ENCODE peak calls at places on chromosomes 3 and 15, in nine cellular contexts. L is breast epithelium, S is AG04450, H is left lung, K is neuronal stem cell, Q is HL-60, U is heart left ventricle, V is stomach, T is SJSA1. B is an unnamed sample.
A peak's percentile ranks its signal among the peaks of the same experiment; 100 is the strongest.

GRCh38 chr15:75809986-75810750 is 33.1 kb upstream of the UBE2Q2 start:
- DNase-seq in L (no peak), S (no peak), H (no peak), K (no peak), Q (no peak), U (no peak), V (peak; percentile 34), T (no peak), B (no peak)

GRCh38 chr3:30349507-30349906 is 256.9 kb upstream of the TGFBR2 start:
- DNase-seq in L (no peak), S (no peak), H (no peak), K (no peak), Q (no peak), U (no peak), V (no peak), T (no peak), B (no peak)

GRCh38 chr15:64134322-64134829 is 17.2 kb upstream of the SNX22 start:
- DNase-seq in L (peak; percentile 71), S (no peak), H (peak; percentile 84), K (no peak), Q (no peak), U (peak; percentile 77), V (peak; percentile 66), T (no peak), B (peak; percentile 15)

GRCh38 chr3:126450219-126450618 is 25.5 kb downstream of the ZXDC start:
- DNase-seq in L (no peak), S (no peak), H (no peak), K (no peak), Q (no peak), U (no peak), V (no peak), T (no peak), B (no peak)

GRCh38 chr3:122298239-122298638 is 26.8 kb upstream of the CSTA start:
- DNase-seq in L (no peak), S (no peak), H (no peak), K (no peak), Q (no peak), U (no peak), V (no peak), T (no peak), B (no peak)

GRCh38 chr3:148329481-148330220 is 368.1 kb upstream of the AGTR1 start:
- DNase-seq in L (no peak), S (no peak), H (no peak), K (no peak), Q (no peak), U (no peak), V (no peak), T (no peak), B (peak; percentile 41)

GRCh38 chr3:169390741-169391300 is 272.7 kb downstream of the MECOM start:
- DNase-seq in L (no peak), S (no peak), H (no peak), K (no peak), Q (no peak), U (no peak), V (no peak), T (no peak), B (no peak)

GRCh38 chr3:44355634-44356033 is 17.1 kb downstream of the TCAIM start:
- DNase-seq in L (no peak), S (peak; percentile 66), H (no peak), K (no peak), Q (peak; percentile 20), U (no peak), V (no peak), T (no peak), B (peak; percentile 73)

GRCh38 chr3:29415824-29416223 is 135.0 kb downstream of the RBMS3 start:
- DNase-seq in L (no peak), S (no peak), H (no peak), K (no peak), Q (no peak), U (no peak), V (no peak), T (no peak), B (no peak)

GRCh38 chr3:95460274-95460673 is 1354.1 kb upstream of the EPHA6 start:
- DNase-seq in L (no peak), S (no peak), H (no peak), K (no peak), Q (no peak), U (no peak), V (no peak), T (no peak), B (no peak)

GRCh38 chr15:99574502-99574901 is 8.7 kb downstream of the MEF2A start:
- DNase-seq in L (no peak), S (no peak), H (no peak), K (no peak), Q (no peak), U (no peak), V (no peak), T (no peak), B (no peak)

GRCh38 chr15:89402406-89402805 is 67.8 kb upstream of the POLG start:
- DNase-seq in L (no peak), S (no peak), H (no peak), K (no peak), Q (no peak), U (no peak), V (no peak), T (no peak), B (no peak)

GRCh38 chr15:89399390-89400120 is 64.9 kb upstream of the POLG start:
- DNase-seq in L (no peak), S (no peak), H (no peak), K (no peak), Q (no peak), U (no peak), V (no peak), T (peak; percentile 59), B (no peak)

GRCh38 chr15:89400121-89400996 is 65.7 kb upstream of the POLG start:
- DNase-seq in L (no peak), S (no peak), H (no peak), K (no peak), Q (no peak), U (no peak), V (no peak), T (no peak), B (no peak)

GRCh38 chr15:89401636-89402252 is 67.1 kb upstream of the POLG start:
- DNase-seq in L (no peak), S (peak; percentile 20), H (no peak), K (no peak), Q (peak; percentile 65), U (no peak), V (no peak), T (peak; percentile 70), B (no peak)

DNA sequence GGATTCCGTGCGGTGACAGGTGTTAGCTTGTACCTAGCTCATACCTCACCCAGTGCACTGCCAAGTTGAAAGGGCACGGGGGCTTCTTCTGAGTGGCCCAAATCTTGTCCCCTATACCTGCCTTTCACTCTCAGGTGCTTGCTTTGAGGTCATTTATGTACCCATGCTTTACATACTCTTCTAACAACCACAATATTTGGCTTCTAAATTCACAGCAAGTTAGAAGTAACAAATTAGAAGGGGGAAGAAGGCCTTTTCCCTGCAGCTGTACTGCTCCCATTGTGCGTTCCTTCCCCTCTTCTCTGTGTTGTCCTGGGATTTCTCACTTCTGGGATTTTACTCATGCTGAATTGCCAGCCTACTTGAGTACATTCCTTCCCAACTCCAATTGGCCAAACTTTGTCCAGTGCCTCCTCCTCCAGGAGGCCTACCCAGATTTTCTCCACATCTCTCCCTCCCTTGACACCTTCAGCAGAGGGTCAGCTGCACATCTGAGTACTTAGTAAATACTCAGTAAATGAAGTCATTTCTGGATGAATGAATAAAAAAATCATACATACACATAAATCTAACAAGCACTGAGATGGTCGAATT is 66.5 kb upstream of the POLG start:
- DNase-seq in L (no peak), S (no peak), H (no peak), K (no peak), Q (no peak), U (no peak), V (no peak), T (no peak), B (no peak)
- H3K4me3 ChIP-seq in L (no peak overlapping the region), S (no peak overlapping the region), H (no peak overlapping the region), K (no peak overlapping the region), Q (no peak overlapping the region), U (no peak overlapping the region), V (no peak overlapping the region), T (no peak overlapping the region), B (no peak overlapping the region)

GRCh38 chr15:65985387-65985786 is 116.1 kb downstream of the RAB11A start:
- DNase-seq in L (no peak), S (no peak), H (no peak), K (no peak), Q (no peak), U (no peak), V (peak; percentile 31), T (no peak), B (no peak)

GRCh38 chr15:65981837-65982696 is 112.8 kb downstream of the RAB11A start:
- DNase-seq in L (no peak), S (no peak), H (peak; percentile 83), K (peak; percentile 44), Q (no peak), U (no peak), V (peak; percentile 64), T (no peak), B (no peak)

GRCh38 chr15:65979837-65980236 is 110.5 kb downstream of the RAB11A start:
- DNase-seq in L (no peak), S (no peak), H (no peak), K (no peak), Q (no peak), U (no peak), V (no peak), T (no peak), B (no peak)

GRCh38 chr15:65980824-65981456 is 111.6 kb downstream of the RAB11A start:
- DNase-seq in L (peak; percentile 57), S (peak; percentile 44), H (no peak), K (peak; percentile 51), Q (no peak), U (peak; percentile 43), V (peak; percentile 81), T (peak; percentile 55), B (peak; percentile 67)

GRCh38 chr15:65982941-65983340 is 113.7 kb downstream of the RAB11A start:
- DNase-seq in L (no peak), S (no peak), H (no peak), K (no peak), Q (no peak), U (no peak), V (no peak), T (no peak), B (no peak)
- H3K4me3 ChIP-seq in L (no peak overlapping the region), S (no peak overlapping the region), H (no peak overlapping the region), K (no peak overlapping the region), Q (no peak overlapping the region), U (no peak overlapping the region), V (no peak overlapping the region), T (no peak overlapping the region), B (no peak overlapping the region)

DNA sequence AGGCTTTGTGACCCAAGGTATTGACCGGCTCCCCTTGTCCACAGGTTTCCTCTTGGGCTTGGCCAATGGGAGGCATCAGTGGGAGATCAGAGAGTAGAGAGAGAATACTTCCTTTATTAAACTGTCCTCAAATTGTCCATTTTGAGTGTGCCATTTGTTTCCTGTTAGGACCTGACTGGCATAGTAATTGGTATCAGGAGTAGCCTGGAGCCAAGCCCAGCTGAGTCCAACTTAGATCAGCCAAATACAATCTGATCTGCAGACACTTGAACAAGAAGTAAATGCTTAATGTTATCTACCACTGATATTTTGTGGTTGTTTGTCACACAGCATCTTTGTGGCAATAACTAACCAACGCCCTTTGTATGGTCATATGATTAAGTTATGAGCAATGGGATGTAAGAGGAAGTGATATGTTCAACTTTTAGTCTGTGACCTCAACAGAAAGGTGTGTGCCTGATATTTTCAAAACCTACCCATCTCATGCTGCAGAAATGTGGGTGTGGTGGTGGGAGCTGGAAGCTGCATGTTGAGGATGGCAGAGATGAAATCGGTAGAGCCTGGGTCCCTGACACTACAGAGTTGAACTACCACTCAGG is 13.3 kb downstream of the MYD88 start:
- DNase-seq in L (no peak), S (no peak), H (no peak), K (no peak), Q (no peak), U (no peak), V (peak; percentile 51), T (no peak), B (no peak)
- H3K4me3 ChIP-seq in L (no peak overlapping the region), S (no peak overlapping the region), H (no peak overlapping the region), K (no peak overlapping the region), Q (no peak overlapping the region), U (no peak overlapping the region), V (no peak overlapping the region), T (no peak overlapping the region), B (no peak overlapping the region)

GRCh38 chr3:143123353-143123974 is 3.9 kb downstream of the CHST2 start:
- DNase-seq in L (no peak), S (no peak), H (no peak), K (no peak), Q (no peak), U (no peak), V (no peak), T (no peak), B (no peak)
- H3K4me3 ChIP-seq in L (no peak overlapping the region), S (no peak overlapping the region), H (no peak overlapping the region), K (no peak overlapping the region), Q (peak overlapping the region; percentile 5), U (no peak overlapping the region), V (no peak overlapping the region), T (no peak overlapping the region), B (no peak overlapping the region)

B was measured in astrocyte of the cerebellum.